ENCODE peak calls at places on chromosomes 11 and 22, in five cellular contexts. U is endodermal cell, X is pancreas, O is ovary, G is tibial nerve. T is an unnamed sample.

GRCh38 chr11:117315285-117316196 is 515 bp downstream of the BACE1 start:
- DNase-seq in X (peak), O (peak), G (no peak), U (no peak), T (no peak)

GRCh38 chr11:7668464-7668863 is 4.8 kb downstream of the CYB5R2 start:
- DNase-seq in X (no peak), U (no peak), G (no peak), O (no peak), T (no peak)

GRCh38 chr22:20549232-20549841 is 41.9 kb downstream of the MED15 start:
- DNase-seq in G (no peak), X (no peak), U (no peak), O (peak), T (no peak)

GRCh38 chr22:44889233-44889878 is 120.4 kb downstream of the PHF21B start:
- DNase-seq in G (no peak), X (no peak), U (peak), O (no peak), T (no peak)

GRCh38 chr11:35688023-35688422 is 25.4 kb downstream of the TRIM44 start:
- DNase-seq in X (no peak), G (no peak), O (no peak), U (no peak), T (no peak)

GRCh38 chr11:125114518-125114917 is 3.1 kb upstream of the TMEM218 start:
- DNase-seq in O (no peak), G (no peak), U (peak), X (no peak), T (no peak)

GRCh38 chr11:65853249-65853979 is 4.6 kb downstream of the CFL1 start:
- DNase-seq in O (no peak), G (no peak), U (peak), X (no peak), T (no peak)

GRCh38 chr11:111586305-111586915 is 15.8 kb upstream of the SIK2 start:
- DNase-seq in U (no peak), G (no peak), O (no peak), X (no peak), T (no peak)

GRCh38 chr11:128351168-128351567 is 236.2 kb downstream of the ETS1 start:
- DNase-seq in X (no peak), U (no peak), G (no peak), O (no peak), T (no peak)

GRCh38 chr11:26651916-26652315 is 69.9 kb downstream of the SLC5A12 start:
- DNase-seq in O (no peak), G (no peak), X (no peak), U (no peak), T (no peak)

GRCh38 chr11:26655287-26655686 is 66.6 kb downstream of the SLC5A12 start:
- DNase-seq in G (no peak), O (no peak), U (no peak), X (no peak), T (no peak)

GRCh38 chr11:26649884-26650283 is 72.0 kb downstream of the SLC5A12 start:
- DNase-seq in G (no peak), U (peak), O (no peak), X (peak), T (peak)
- TF ChIP-seq CTCF in G (peak), U (peak), O (no peak), X (peak), T (peak)

GRCh38 chr22:46533434-46533833 is 4.0 kb downstream of the CELSR1 start:
- DNase-seq in X (no peak), G (no peak), U (peak), O (no peak), T (no peak)
- TF ChIP-seq CTCF in X (no peak), G (no peak), U (peak), O (no peak), T (no peak)

DNA sequence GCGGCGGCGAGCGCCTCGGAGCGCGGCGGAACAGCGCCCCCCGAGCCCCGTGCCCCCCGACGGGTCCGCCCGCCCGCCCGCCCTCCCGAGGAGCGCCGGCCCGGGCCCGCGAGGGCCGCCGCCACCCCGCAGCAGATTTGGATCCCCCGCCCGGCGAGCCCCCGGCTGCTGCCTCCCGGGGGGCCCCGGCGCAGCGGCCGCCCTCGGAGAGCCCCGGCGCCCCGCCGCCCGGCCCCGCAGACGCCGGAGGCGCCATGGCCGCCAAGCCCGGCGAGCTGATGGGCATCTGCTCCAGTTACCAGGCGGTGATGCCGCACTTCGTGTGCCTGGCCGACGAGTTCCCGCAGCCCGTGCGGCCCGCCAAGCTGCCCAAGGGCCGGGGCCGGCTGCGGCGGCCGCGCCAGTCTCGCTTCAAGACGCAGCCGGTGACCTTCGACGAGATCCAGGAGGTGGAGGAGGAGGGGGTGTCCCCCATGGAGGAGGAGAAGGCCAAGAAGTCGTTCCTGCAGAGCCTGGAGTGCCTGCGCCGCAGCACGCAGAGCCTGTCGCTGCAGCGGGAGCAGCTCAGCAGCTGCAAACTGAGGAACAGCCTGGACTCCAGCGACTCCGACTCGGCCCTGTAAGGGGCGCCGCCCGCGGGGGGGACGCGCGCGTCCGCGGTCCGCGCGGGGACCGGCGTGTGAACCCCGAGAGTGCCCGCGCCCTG is 367 bp downstream of the C11orf96 start:
- DNase-seq in O (peak), G (no peak), X (no peak), U (peak), T (no peak)
- TF ChIP-seq CTCF in O (no peak), G (peak), X (no peak), U (no peak), T (no peak)

GRCh38 chr11:15481871-15482270 is 367.1 kb downstream of the INSC start:
- DNase-seq in X (no peak), O (no peak), U (no peak), G (no peak), T (no peak)
- TF ChIP-seq CTCF in X (no peak), O (no peak), U (no peak), G (no peak), T (no peak)

GRCh38 chr11:70105369-70105754 is 27.2 kb downstream of the ANO1 start:
- DNase-seq in O (no peak), X (no peak), U (no peak), G (no peak), T (no peak)

GRCh38 chr11:70106757-70107156 is 28.6 kb downstream of the ANO1 start:
- DNase-seq in U (no peak), X (no peak), G (no peak), O (no peak), T (no peak)

GRCh38 chr11:70104961-70105360 is 26.8 kb downstream of the ANO1 start:
- DNase-seq in U (no peak), X (no peak), O (no peak), G (no peak), T (no peak)

GRCh38 chr11:70107191-70107590 is 29.1 kb downstream of the ANO1 start:
- DNase-seq in X (peak), G (no peak), O (no peak), U (no peak), T (no peak)

DNA sequence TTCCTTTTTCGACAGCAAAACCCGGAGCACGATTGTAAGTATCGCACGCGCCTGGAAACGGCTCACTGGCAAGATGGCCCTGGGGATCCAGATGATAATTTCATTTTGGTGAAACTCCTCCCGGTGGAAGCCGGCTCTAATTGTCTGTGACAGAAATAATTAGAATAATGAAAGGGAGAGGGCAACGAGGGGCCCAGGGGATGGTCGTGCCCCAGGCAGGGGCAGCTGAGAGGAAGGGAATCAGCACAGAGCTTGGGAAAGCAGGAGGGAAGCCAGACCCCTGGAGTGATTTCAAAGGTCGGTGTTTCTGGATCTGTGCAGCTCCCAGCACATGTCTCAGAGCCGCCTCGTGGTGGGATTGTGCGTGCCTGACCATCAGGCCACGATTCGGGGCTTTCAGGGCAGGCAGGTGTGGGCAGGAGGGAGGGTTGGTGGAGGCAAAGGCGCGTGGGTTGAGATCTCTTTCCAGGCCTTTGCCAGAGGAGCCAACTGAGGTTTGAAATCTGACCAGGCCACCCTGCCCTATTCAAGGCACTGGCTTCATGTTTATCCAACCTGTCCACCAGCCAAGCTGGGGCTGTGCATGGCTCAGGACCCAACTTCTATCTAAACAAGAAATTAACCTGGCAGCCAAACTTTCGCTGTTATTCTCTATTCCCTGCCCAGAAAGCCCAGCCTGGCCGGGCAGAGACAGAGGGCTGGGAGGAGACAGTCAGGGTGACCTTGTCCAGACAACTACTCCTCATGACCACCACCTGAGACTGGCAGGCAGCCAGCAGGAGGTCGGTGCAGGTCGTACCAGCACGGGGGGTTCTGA is 27.8 kb downstream of the ANO1 start:
- DNase-seq in X (peak), G (no peak), O (no peak), U (no peak), T (no peak)
- TF ChIP-seq CTCF in X (no peak), G (no peak), O (no peak), U (no peak), T (no peak)

GRCh38 chr22:27681037-27681436 is 120.5 kb downstream of the MN1 start:
- DNase-seq in O (no peak), U (no peak), G (no peak), X (no peak), T (no peak)

GRCh38 chr22:27680636-27681035 is 120.9 kb downstream of the MN1 start:
- DNase-seq in U (no peak), O (no peak), G (no peak), X (no peak), T (no peak)

GRCh38 chr22:27684856-27685255 is 116.7 kb downstream of the MN1 start:
- DNase-seq in X (no peak), U (no peak), O (no peak), G (no peak), T (no peak)

GRCh38 chr22:27679722-27680488 is 121.7 kb downstream of the MN1 start:
- DNase-seq in X (no peak), U (no peak), G (no peak), O (no peak), T (no peak)

GRCh38 chr22:27682438-27682837 is 119.1 kb downstream of the MN1 start:
- DNase-seq in X (no peak), G (no peak), U (peak), O (no peak), T (no peak)
- TF ChIP-seq CTCF in X (no peak), G (no peak), U (peak), O (no peak), T (no peak)